ENCODE peak calls at places on chromosome 11, in eight cellular contexts. One of them, this sample, is unnamed.

GRCh38 chr11:85685131-85685819 is 720 bp downstream of the CCDC89 start:
- DNase-seq in T-cell: no peak
- DNase-seq in fibroblast of lung: peak
- DNase-seq in OCI-M1: no peak
- DNase-seq in anterior cingulate cortex: no peak
- DNase-seq in keratinocyte: no peak
- DNase-seq in GM18507: no peak
- DNase-seq in vagina: no peak
- DNase-seq in this sample: no peak

GRCh38 chr11:121012091-121012490 is 11.8 kb upstream of the TBCEL start:
- DNase-seq in T-cell: no peak
- DNase-seq in fibroblast of lung: no peak
- DNase-seq in OCI-M1: no peak
- DNase-seq in anterior cingulate cortex: no peak
- DNase-seq in keratinocyte: no peak
- DNase-seq in GM18507: no peak
- DNase-seq in vagina: no peak
- DNase-seq in this sample: no peak

GRCh38 chr11:97764605-97765004 is 1256.1 kb upstream of the CNTN5 start:
- DNase-seq in T-cell: no peak
- DNase-seq in fibroblast of lung: no peak
- DNase-seq in OCI-M1: no peak
- DNase-seq in anterior cingulate cortex: no peak
- DNase-seq in keratinocyte: no peak
- DNase-seq in GM18507: no peak
- DNase-seq in vagina: no peak
- DNase-seq in this sample: no peak

GRCh38 chr11:82823635-82824614 is 76.3 kb downstream of the PRCP start:
- DNase-seq in T-cell: no peak
- DNase-seq in fibroblast of lung: no peak
- DNase-seq in OCI-M1: peak
- DNase-seq in anterior cingulate cortex: no peak
- DNase-seq in keratinocyte: no peak
- DNase-seq in GM18507: no peak
- DNase-seq in vagina: no peak
- DNase-seq in this sample: no peak

GRCh38 chr11:41222236-41222635 is 237.2 kb downstream of the LRRC4C start:
- DNase-seq in T-cell: no peak
- DNase-seq in fibroblast of lung: no peak
- DNase-seq in OCI-M1: no peak
- DNase-seq in anterior cingulate cortex: no peak
- DNase-seq in keratinocyte: no peak
- DNase-seq in GM18507: no peak
- DNase-seq in vagina: no peak
- DNase-seq in this sample: no peak

GRCh38 chr11:43748095-43748494 is 67.6 kb downstream of the HSD17B12 start:
- DNase-seq in T-cell: no peak
- DNase-seq in fibroblast of lung: no peak
- DNase-seq in OCI-M1: no peak
- DNase-seq in anterior cingulate cortex: no peak
- DNase-seq in keratinocyte: no peak
- DNase-seq in GM18507: no peak
- DNase-seq in vagina: no peak
- DNase-seq in this sample: no peak

GRCh38 chr11:126393143-126393542 is 37.7 kb downstream of the ST3GAL4 start:
- DNase-seq in T-cell: no peak
- DNase-seq in fibroblast of lung: no peak
- DNase-seq in OCI-M1: no peak
- DNase-seq in anterior cingulate cortex: no peak
- DNase-seq in keratinocyte: no peak
- DNase-seq in GM18507: no peak
- DNase-seq in vagina: no peak
- DNase-seq in this sample: no peak

GRCh38 chr11:77149716-77150392 is 21.8 kb downstream of the MYO7A start:
- DNase-seq in T-cell: no peak
- DNase-seq in fibroblast of lung: no peak
- DNase-seq in OCI-M1: no peak
- DNase-seq in anterior cingulate cortex: no peak
- DNase-seq in keratinocyte: no peak
- DNase-seq in GM18507: no peak
- DNase-seq in vagina: no peak
- DNase-seq in this sample: no peak

GRCh38 chr11:58177409-58178054 is 11.3 kb upstream of the OR9Q2 start:
- DNase-seq in T-cell: no peak
- DNase-seq in fibroblast of lung: no peak
- DNase-seq in OCI-M1: no peak
- DNase-seq in anterior cingulate cortex: no peak
- DNase-seq in keratinocyte: no peak
- DNase-seq in GM18507: no peak
- DNase-seq in vagina: no peak
- DNase-seq in this sample: no peak

GRCh38 chr11:120805960-120806555 is 217.8 kb upstream of the TBCEL start:
- DNase-seq in T-cell: no peak
- DNase-seq in fibroblast of lung: no peak
- DNase-seq in OCI-M1: no peak
- DNase-seq in anterior cingulate cortex: no peak
- DNase-seq in keratinocyte: no peak
- DNase-seq in GM18507: no peak
- DNase-seq in vagina: no peak
- DNase-seq in this sample: no peak

GRCh38 chr11:44955019-44955738 is 4.5 kb upstream of the TP53I11 start:
- DNase-seq in T-cell: no peak
- DNase-seq in fibroblast of lung: peak
- DNase-seq in OCI-M1: peak
- DNase-seq in anterior cingulate cortex: peak
- DNase-seq in keratinocyte: no peak
- DNase-seq in GM18507: no peak
- DNase-seq in vagina: no peak
- DNase-seq in this sample: peak

GRCh38 chr11:107249054-107249453 is 208.6 kb downstream of the CWF19L2 start:
- DNase-seq in T-cell: no peak
- DNase-seq in fibroblast of lung: no peak
- DNase-seq in OCI-M1: peak
- DNase-seq in anterior cingulate cortex: no peak
- DNase-seq in keratinocyte: no peak
- DNase-seq in GM18507: no peak
- DNase-seq in vagina: no peak
- DNase-seq in this sample: no peak

GRCh38 chr11:121899534-121899933 is 216.5 kb downstream of the BLID start:
- DNase-seq in T-cell: no peak
- DNase-seq in fibroblast of lung: no peak
- DNase-seq in OCI-M1: no peak
- DNase-seq in anterior cingulate cortex: no peak
- DNase-seq in keratinocyte: no peak
- DNase-seq in GM18507: no peak
- DNase-seq in vagina: no peak
- DNase-seq in this sample: no peak

GRCh38 chr11:77154381-77155081 is 26.5 kb downstream of the MYO7A start:
- DNase-seq in T-cell: no peak
- DNase-seq in fibroblast of lung: no peak
- DNase-seq in OCI-M1: no peak
- DNase-seq in anterior cingulate cortex: peak
- DNase-seq in keratinocyte: no peak
- DNase-seq in GM18507: no peak
- DNase-seq in vagina: no peak
- DNase-seq in this sample: no peak

GRCh38 chr11:79244175-79244804 is 196.5 kb downstream of the TENM4 start:
- DNase-seq in T-cell: no peak
- DNase-seq in fibroblast of lung: peak
- DNase-seq in OCI-M1: no peak
- DNase-seq in anterior cingulate cortex: no peak
- DNase-seq in keratinocyte: peak
- DNase-seq in GM18507: no peak
- DNase-seq in vagina: no peak
- DNase-seq in this sample: peak

GRCh38 chr11:61888043-61888442 is 3.3 kb downstream of the FADS3 start:
- DNase-seq in T-cell: no peak
- DNase-seq in fibroblast of lung: peak
- DNase-seq in OCI-M1: no peak
- DNase-seq in anterior cingulate cortex: peak
- DNase-seq in keratinocyte: no peak
- DNase-seq in GM18507: no peak
- DNase-seq in vagina: no peak
- DNase-seq in this sample: peak

GRCh38 chr11:109371444-109372176 is 50.4 kb upstream of the C11orf87 start:
- DNase-seq in T-cell: no peak
- DNase-seq in fibroblast of lung: no peak
- DNase-seq in OCI-M1: peak
- DNase-seq in anterior cingulate cortex: no peak
- DNase-seq in keratinocyte: no peak
- DNase-seq in GM18507: no peak
- DNase-seq in vagina: no peak
- DNase-seq in this sample: peak

GRCh38 chr11:69442807-69443137 is 38.7 kb upstream of the LINC01488 start:
- DNase-seq in T-cell: no peak
- DNase-seq in fibroblast of lung: peak
- DNase-seq in OCI-M1: no peak
- DNase-seq in anterior cingulate cortex: no peak
- DNase-seq in keratinocyte: no peak
- DNase-seq in GM18507: no peak
- DNase-seq in vagina: no peak
- DNase-seq in this sample: peak

GRCh38 chr11:8015753-8016239 is 28.7 kb downstream of the EIF3F start:
- DNase-seq in T-cell: no peak
- DNase-seq in fibroblast of lung: no peak
- DNase-seq in OCI-M1: no peak
- DNase-seq in anterior cingulate cortex: no peak
- DNase-seq in keratinocyte: no peak
- DNase-seq in GM18507: no peak
- DNase-seq in vagina: no peak
- DNase-seq in this sample: no peak

GRCh38 chr11:24134879-24135588 is 361.8 kb upstream of the LUZP2 start:
- DNase-seq in T-cell: no peak
- DNase-seq in fibroblast of lung: peak
- DNase-seq in OCI-M1: peak
- DNase-seq in anterior cingulate cortex: no peak
- DNase-seq in keratinocyte: no peak
- DNase-seq in GM18507: no peak
- DNase-seq in vagina: no peak
- DNase-seq in this sample: no peak

GRCh38 chr11:118882489-118882888 is 1.2 kb upstream of the CXCR5 start:
- DNase-seq in T-cell: no peak
- DNase-seq in fibroblast of lung: no peak
- DNase-seq in OCI-M1: peak
- DNase-seq in anterior cingulate cortex: no peak
- DNase-seq in keratinocyte: no peak
- DNase-seq in GM18507: no peak
- DNase-seq in vagina: no peak
- DNase-seq in this sample: no peak

GRCh38 chr11:118605116-118605867 is 2.1 kb upstream of the PHLDB1 start:
- DNase-seq in T-cell: no peak
- DNase-seq in fibroblast of lung: peak
- DNase-seq in OCI-M1: peak
- DNase-seq in anterior cingulate cortex: no peak
- DNase-seq in keratinocyte: no peak
- DNase-seq in GM18507: no peak
- DNase-seq in vagina: no peak
- DNase-seq in this sample: no peak

GRCh38 chr11:17608830-17609229 is 61.8 kb downstream of the OTOG start:
- DNase-seq in T-cell: no peak
- DNase-seq in fibroblast of lung: no peak
- DNase-seq in OCI-M1: no peak
- DNase-seq in anterior cingulate cortex: no peak
- DNase-seq in keratinocyte: no peak
- DNase-seq in GM18507: no peak
- DNase-seq in vagina: no peak
- DNase-seq in this sample: no peak

GRCh38 chr11:44011797-44012196 is 36.0 kb upstream of the ACCSL start:
- DNase-seq in T-cell: no peak
- DNase-seq in fibroblast of lung: no peak
- DNase-seq in OCI-M1: no peak
- DNase-seq in anterior cingulate cortex: no peak
- DNase-seq in keratinocyte: no peak
- DNase-seq in GM18507: no peak
- DNase-seq in vagina: peak
- DNase-seq in this sample: no peak

GRCh38 chr11:128040603-128041002 is 546.8 kb downstream of the ETS1 start:
- DNase-seq in T-cell: no peak
- DNase-seq in fibroblast of lung: peak
- DNase-seq in OCI-M1: no peak
- DNase-seq in anterior cingulate cortex: no peak
- DNase-seq in keratinocyte: no peak
- DNase-seq in GM18507: no peak
- DNase-seq in vagina: no peak
- DNase-seq in this sample: no peak

GRCh38 chr11:125343732-125344131 is 152.3 kb downstream of the FEZ1 start:
- DNase-seq in T-cell: no peak
- DNase-seq in fibroblast of lung: peak
- DNase-seq in OCI-M1: no peak
- DNase-seq in anterior cingulate cortex: no peak
- DNase-seq in keratinocyte: no peak
- DNase-seq in GM18507: no peak
- DNase-seq in vagina: no peak
- DNase-seq in this sample: no peak